ENCODE peak calls at places on chromosome 5, in ten cellular contexts. K is neural crest cell; Y is stimulated activated CD4-positive, alpha-beta T cell treated with anti-CD3 and anti-CD28 coated beads, Interleukin-12 subunit alpha, Interleukin-12 subunit beta, amount 100 ng/mL, for 24 hours; G is AG04449; W is iris pigment epithelial cell; U is CD8-positive, alpha-beta T cell; P is endothelial cell; D is SIG-M5; O is Right ventricle myocardium superior; X is AG08396. Z is an unnamed sample.

GRCh38 chr5:159100022-159100927 is 559 bp upstream of the EBF1 start:
- DNase-seq in K (peak), Y (peak), G (peak), W (peak), U (peak), P (peak), D (no peak), O (peak), X (peak), Z (peak)

GRCh38 chr5:128536861-128537305 is 1.2 kb downstream of the FBN2 start:
- DNase-seq in K (no peak), Y (no peak), G (no peak), W (peak), U (no peak), P (peak), D (no peak), O (no peak), X (no peak), Z (no peak)

GRCh38 chr5:39680213-39680612 is 255.4 kb upstream of the DAB2 start:
- DNase-seq in K (no peak), Y (no peak), G (no peak), W (no peak), U (no peak), P (no peak), D (no peak), O (no peak), X (no peak), Z (no peak)

GRCh38 chr5:91384671-91385430 is 1.7 kb upstream of the ARRDC3 start:
- DNase-seq in K (no peak), Y (no peak), G (peak), W (peak), U (peak), P (peak), D (peak), O (no peak), X (peak), Z (peak)

GRCh38 chr5:170120576-170120975 is 14.9 kb downstream of the FOXI1 start:
- DNase-seq in K (no peak), Y (no peak), G (peak), W (peak), U (no peak), P (no peak), D (no peak), O (no peak), X (peak), Z (no peak)

GRCh38 chr5:163456840-163457239 is 3.1 kb downstream of the NUDCD2 start:
- DNase-seq in K (no peak), Y (no peak), G (no peak), W (no peak), U (no peak), P (no peak), D (no peak), O (no peak), X (no peak), Z (no peak)

GRCh38 chr5:157165261-157165660 is 803 bp downstream of the GARIN3 start:
- DNase-seq in K (no peak), Y (no peak), G (no peak), W (no peak), U (no peak), P (no peak), D (no peak), O (no peak), X (no peak), Z (no peak)

GRCh38 chr5:3047212-3047774 is 295.8 kb upstream of the IRX2 start:
- DNase-seq in K (no peak), Y (no peak), G (no peak), W (no peak), U (no peak), P (no peak), D (no peak), O (no peak), X (no peak), Z (no peak)

GRCh38 chr5:148107608-148108007 is 43.8 kb downstream of the SPINK5 start:
- DNase-seq in K (no peak), Y (no peak), G (no peak), W (no peak), U (no peak), P (no peak), D (no peak), O (no peak), X (no peak), Z (no peak)

GRCh38 chr5:179595916-179596315 is 27.6 kb downstream of the HNRNPH1 start:
- DNase-seq in K (no peak), Y (no peak), G (no peak), W (peak), U (no peak), P (no peak), D (no peak), O (no peak), X (peak), Z (no peak)

GRCh38 chr5:174589011-174589410 is 135.4 kb upstream of the MSX2 start:
- DNase-seq in K (no peak), Y (no peak), G (no peak), W (no peak), U (no peak), P (no peak), D (no peak), O (no peak), X (no peak), Z (no peak)